ENCODE peak calls at places on chromosome 22, in nine cellular contexts. N, V, G, R, E, C, S, W and B are unnamed samples.

GRCh38 chr22:37165940-37166674 is 16.4 kb upstream of the IL2RB start:
- DNase-seq in N (no peak), V (no peak), G (no peak), R (no peak), E (no peak), C (no peak), S (no peak), W (no peak), B (no peak)

GRCh38 chr22:24938741-24939341 is 7.7 kb downstream of the LHFPL7 start:
- DNase-seq in N (no peak), V (peak), G (no peak), R (no peak), E (peak), C (peak), S (no peak), W (no peak), B (peak)

GRCh38 chr22:47041201-47042115 is 279.0 kb downstream of the TBC1D22A start:
- DNase-seq in N (no peak), V (no peak), G (no peak), R (no peak), E (no peak), C (no peak), S (no peak), W (no peak), B (no peak)

GRCh38 chr22:37222440-37222971 is 10.2 kb upstream of the SSTR3 start:
- DNase-seq in N (no peak), V (no peak), G (no peak), R (no peak), E (no peak), C (no peak), S (no peak), W (no peak), B (no peak)

GRCh38 chr22:17348464-17349103 is 20.7 kb upstream of the CECR2 start:
- DNase-seq in N (no peak), V (no peak), G (no peak), R (no peak), E (no peak), C (no peak), S (no peak), W (no peak), B (no peak)

GRCh38 chr22:23411739-23412138 is 168.4 kb downstream of the IGLL1 start:
- DNase-seq in N (no peak), V (no peak), G (no peak), R (no peak), E (no peak), C (no peak), S (no peak), W (no peak), B (no peak)

GRCh38 chr22:27207907-27208306 is 550.5 kb downstream of the MIAT start:
- DNase-seq in N (no peak), V (peak), G (no peak), R (no peak), E (no peak), C (peak), S (no peak), W (no peak), B (no peak)

GRCh38 chr22:36301384-36301828 is 48.5 kb downstream of the APOL1 start:
- DNase-seq in N (peak), V (peak), G (peak), R (peak), E (peak), C (peak), S (peak), W (peak), B (peak)

GRCh38 chr22:39353346-39353745 is 3.6 kb downstream of the SYNGR1 start:
- DNase-seq in N (no peak), V (no peak), G (no peak), R (no peak), E (no peak), C (no peak), S (no peak), W (no peak), B (no peak)

GRCh38 chr22:41106122-41106968 is 14.0 kb downstream of the EP300 start:
- DNase-seq in N (no peak), V (peak), G (no peak), R (no peak), E (no peak), C (no peak), S (no peak), W (no peak), B (no peak)

GRCh38 chr22:30393885-30394284 is 2.9 kb upstream of the SEC14L2 start:
- DNase-seq in N (no peak), V (no peak), G (no peak), R (no peak), E (no peak), C (no peak), S (no peak), W (no peak), B (no peak)

GRCh38 chr22:29328566-29329500 is 13.3 kb upstream of the RASL10A start:
- DNase-seq in N (no peak), V (no peak), G (no peak), R (no peak), E (no peak), C (no peak), S (no peak), W (no peak), B (no peak)

GRCh38 chr22:36358533-36359171 is 29.1 kb downstream of the MYH9 start:
- DNase-seq in N (no peak), V (no peak), G (no peak), R (peak), E (no peak), C (no peak), S (no peak), W (no peak), B (no peak)

GRCh38 chr22:46604306-46604690 is 15.9 kb upstream of the GRAMD4 start:
- DNase-seq in N (peak), V (no peak), G (no peak), R (no peak), E (peak), C (no peak), S (no peak), W (no peak), B (no peak)

GRCh38 chr22:27988704-27989103 is 69.6 kb upstream of the PITPNB start:
- DNase-seq in N (no peak), V (no peak), G (no peak), R (no peak), E (no peak), C (no peak), S (no peak), W (no peak), B (peak)

GRCh38 chr22:39839917-39840510 is 53.5 kb downstream of the ENTHD1 start:
- DNase-seq in N (no peak), V (no peak), G (no peak), R (no peak), E (no peak), C (no peak), S (no peak), W (peak), B (no peak)